ENCODE peak calls at places on chromosomes 11 and 22, in six cellular contexts. D, R, X, Q, M and C are unnamed samples.

GRCh38 chr11:103888541-103888951 is 147.9 kb upstream of the DDI1 start:
- DNase-seq in D (no peak), R (no peak), X (peak), Q (no peak), M (no peak), C (no peak)

GRCh38 chr11:129434641-129435498 is 59.2 kb downstream of the BARX2 start:
- DNase-seq in D (no peak), R (no peak), X (no peak), Q (no peak), M (no peak), C (no peak)

GRCh38 chr11:63908631-63909491 is 8.1 kb downstream of the RCOR2 start:
- DNase-seq in D (no peak), R (no peak), X (no peak), Q (no peak), M (no peak), C (no peak)

GRCh38 chr11:118652681-118653181 is 26.7 kb downstream of the TREH start:
- DNase-seq in D (no peak), R (no peak), X (no peak), Q (no peak), M (no peak), C (no peak)

GRCh38 chr11:103773059-103773458 is 263.4 kb upstream of the DDI1 start:
- DNase-seq in D (peak), R (peak), X (no peak), Q (no peak), M (no peak), C (no peak)

GRCh38 chr22:16974298-16975084 is 33.5 kb downstream of the GAB4 start:
- DNase-seq in D (no peak), R (no peak), X (no peak), Q (no peak), M (no peak), C (no peak)

GRCh38 chr22:43389227-43389836 is 22.5 kb upstream of the MPPED1 start:
- DNase-seq in D (no peak), R (no peak), X (no peak), Q (peak), M (no peak), C (no peak)

GRCh38 chr11:8871283-8871775 is 39.7 kb upstream of the AKIP1 start:
- DNase-seq in D (peak), R (peak), X (peak), Q (peak), M (peak), C (no peak)

GRCh38 chr11:75969626-75970308 is 154.8 kb downstream of the UVRAG start:
- DNase-seq in D (peak), R (no peak), X (peak), Q (no peak), M (no peak), C (no peak)

GRCh38 chr11:83272627-83273026 is 13.5 kb downstream of the CCDC90B start:
- DNase-seq in D (peak), R (no peak), X (peak), Q (no peak), M (no peak), C (no peak)

GRCh38 chr11:2860636-2861035 is 24.9 kb downstream of the CDKN1C start:
- DNase-seq in D (peak), R (no peak), X (peak), Q (no peak), M (peak), C (peak)

GRCh38 chr11:71244116-71244815 is 8.1 kb downstream of the SHANK2 start:
- DNase-seq in D (peak), R (no peak), X (no peak), Q (peak), M (no peak), C (no peak)

GRCh38 chr11:120578591-120579154 is 67.1 kb downstream of the GRIK4 start:
- DNase-seq in D (no peak), R (no peak), X (no peak), Q (peak), M (no peak), C (no peak)

GRCh38 chr11:114724916-114725524 is 46.7 kb downstream of the NXPE2 start:
- DNase-seq in D (no peak), R (no peak), X (no peak), Q (no peak), M (no peak), C (no peak)

GRCh38 chr22:39027717-39028116 is 6.8 kb downstream of the APOBEC3D start:
- DNase-seq in D (no peak), R (no peak), X (no peak), Q (no peak), M (no peak), C (no peak)

GRCh38 chr11:12540913-12541587 is 133.2 kb upstream of the TEAD1 start:
- DNase-seq in D (peak), R (peak), X (peak), Q (no peak), M (peak), C (no peak)

GRCh38 chr11:36605221-36606216 is 7.5 kb upstream of the RAG2 start:
- DNase-seq in D (no peak), R (no peak), X (no peak), Q (no peak), M (no peak), C (no peak)

GRCh38 chr11:36746886-36747710 is 149.1 kb upstream of the RAG2 start:
- DNase-seq in D (peak), R (peak), X (peak), Q (peak), M (peak), C (peak)

GRCh38 chr22:26364066-26365015 is 64.7 kb upstream of the ASPHD2 start:
- DNase-seq in D (peak), R (peak), X (peak), Q (no peak), M (peak), C (peak)

GRCh38 chr11:8375460-8375859 is 111.8 kb upstream of the LMO1 start:
- DNase-seq in D (no peak), R (no peak), X (no peak), Q (no peak), M (no peak), C (no peak)

GRCh38 chr22:19181786-19182471 is 3.4 kb upstream of the SLC25A1 start:
- DNase-seq in D (no peak), R (no peak), X (no peak), Q (no peak), M (no peak), C (no peak)

GRCh38 chr11:115676206-115676605 is 172.0 kb upstream of the CADM1 start:
- DNase-seq in D (no peak), R (no peak), X (no peak), Q (no peak), M (no peak), C (no peak)

GRCh38 chr11:131688056-131688693 is 317.8 kb downstream of the NTM start:
- DNase-seq in D (peak), R (no peak), X (peak), Q (no peak), M (peak), C (peak)

GRCh38 chr11:73551697-73552096 is 46.2 kb downstream of the FAM168A start:
- DNase-seq in D (peak), R (no peak), X (no peak), Q (no peak), M (no peak), C (no peak)

GRCh38 chr22:27100789-27101188 is 443.4 kb downstream of the MIAT start:
- DNase-seq in D (peak), R (no peak), X (peak), Q (no peak), M (peak), C (no peak)

GRCh38 chr22:46823248-46823647 is 60.8 kb downstream of the TBC1D22A start:
- DNase-seq in D (no peak), R (no peak), X (no peak), Q (no peak), M (no peak), C (no peak)

GRCh38 chr22:21624120-21624879 is 5.5 kb downstream of the YDJC start:
- DNase-seq in D (peak), R (no peak), X (peak), Q (no peak), M (no peak), C (no peak)

GRCh38 chr22:49983148-49984042 is 22.8 kb downstream of the PIM3 start:
- DNase-seq in D (no peak), R (no peak), X (no peak), Q (no peak), M (no peak), C (no peak)

GRCh38 chr11:12201016-12201985 is 90.9 kb downstream of the MICAL2 start:
- DNase-seq in D (peak), R (no peak), X (peak), Q (no peak), M (no peak), C (no peak)

GRCh38 chr11:10612217-10612862 is 43.9 kb upstream of the LYVE1 start:
- DNase-seq in D (no peak), R (no peak), X (no peak), Q (no peak), M (no peak), C (no peak)

GRCh38 chr11:61473370-61474025 is 35.1 kb upstream of the LRRC10B start:
- DNase-seq in D (peak), R (no peak), X (peak), Q (no peak), M (no peak), C (no peak)

GRCh38 chr22:32100711-32101110 is 57.6 kb downstream of the SLC5A1 start:
- DNase-seq in D (no peak), R (no peak), X (no peak), Q (no peak), M (no peak), C (no peak)

GRCh38 chr11:118434123-118434552 is 2.2 kb upstream of the KMT2A start:
- DNase-seq in D (peak), R (no peak), X (peak), Q (no peak), M (peak), C (no peak)

GRCh38 chr11:72971211-72971610 is 157.0 kb downstream of the ATG16L2 start:
- DNase-seq in D (no peak), R (no peak), X (no peak), Q (no peak), M (no peak), C (no peak)

GRCh38 chr11:574632-575323 is 1.5 kb upstream of the PHRF1 start:
- DNase-seq in D (peak), R (no peak), X (no peak), Q (no peak), M (no peak), C (no peak)

GRCh38 chr22:45482169-45482568 is 20.5 kb upstream of the FBLN1 start:
- DNase-seq in D (no peak), R (no peak), X (no peak), Q (no peak), M (no peak), C (no peak)

GRCh38 chr11:59174664-59175033 is 2.7 kb downstream of the DTX4 start:
- DNase-seq in D (peak), R (no peak), X (peak), Q (no peak), M (peak), C (no peak)

GRCh38 chr11:120079750-120080610 is 57.9 kb downstream of the TRIM29 start:
- DNase-seq in D (no peak), R (no peak), X (peak), Q (no peak), M (no peak), C (no peak)